ENCODE peak calls at places on chromosomes 16 and 17, in ten cellular contexts. One of them, this sample, is unnamed.
A peak's percentile ranks its signal among the peaks of the same experiment; 100 is the strongest.

GRCh38 chr17:17766351-17767095 is 70.3 kb downstream of the SREBF1 start:
- DNase-seq in lower leg skin: no peak
- DNase-seq in HepG2: no peak
- DNase-seq in GM12891: peak; percentile 77
- DNase-seq in breast epithelium: no peak
- DNase-seq in K562: no peak
- DNase-seq in esophagus squamous epithelium: no peak
- DNase-seq in esophagus muscularis mucosa: no peak
- DNase-seq in A549: no peak
- DNase-seq in heart left ventricle: no peak
- DNase-seq in this sample: no peak

GRCh38 chr16:55443434-55443833 is 35.6 kb upstream of the MMP2 start:
- DNase-seq in GM12891: no peak
- DNase-seq in heart left ventricle: no peak
- DNase-seq in breast epithelium: no peak
- DNase-seq in K562: no peak
- DNase-seq in lower leg skin: no peak
- DNase-seq in HepG2: no peak
- DNase-seq in esophagus muscularis mucosa: no peak
- DNase-seq in esophagus squamous epithelium: no peak
- DNase-seq in A549: no peak
- DNase-seq in this sample: no peak

GRCh38 chr17:28404007-28404406 is 2.0 kb downstream of the SLC46A1 start:
- DNase-seq in lower leg skin: no peak
- DNase-seq in breast epithelium: no peak
- DNase-seq in K562: no peak
- DNase-seq in esophagus muscularis mucosa: no peak
- DNase-seq in heart left ventricle: no peak
- DNase-seq in esophagus squamous epithelium: no peak
- DNase-seq in GM12891: no peak
- DNase-seq in HepG2: no peak
- DNase-seq in A549: no peak
- DNase-seq in this sample: no peak

GRCh38 chr17:1916339-1916738 is 86.5 kb downstream of the RPA1 start:
- DNase-seq in K562: no peak
- DNase-seq in lower leg skin: no peak
- DNase-seq in A549: no peak
- DNase-seq in heart left ventricle: no peak
- DNase-seq in esophagus muscularis mucosa: no peak
- DNase-seq in HepG2: no peak
- DNase-seq in GM12891: no peak
- DNase-seq in breast epithelium: no peak
- DNase-seq in esophagus squamous epithelium: no peak
- DNase-seq in this sample: no peak

GRCh38 chr17:74737299-74738050 is 419 bp downstream of the RAB37 start:
- DNase-seq in esophagus squamous epithelium: no peak
- DNase-seq in A549: peak; percentile 72
- DNase-seq in esophagus muscularis mucosa: no peak
- DNase-seq in GM12891: no peak
- DNase-seq in lower leg skin: no peak
- DNase-seq in HepG2: peak; percentile 55
- DNase-seq in heart left ventricle: no peak
- DNase-seq in breast epithelium: no peak
- DNase-seq in K562: no peak
- DNase-seq in this sample: no peak

GRCh38 chr17:29585080-29585751 is 4.2 kb downstream of the GIT1 start:
- DNase-seq in HepG2: no peak
- DNase-seq in A549: no peak
- DNase-seq in breast epithelium: no peak
- DNase-seq in lower leg skin: no peak
- DNase-seq in K562: no peak
- DNase-seq in GM12891: no peak
- DNase-seq in heart left ventricle: peak; percentile 72
- DNase-seq in esophagus muscularis mucosa: no peak
- DNase-seq in esophagus squamous epithelium: no peak
- DNase-seq in this sample: no peak

GRCh38 chr17:42459983-42460300 is 1.3 kb downstream of the ATP6V0A1 start:
- DNase-seq in esophagus squamous epithelium: no peak
- DNase-seq in lower leg skin: no peak
- DNase-seq in K562: no peak
- DNase-seq in esophagus muscularis mucosa: no peak
- DNase-seq in A549: peak; percentile 38
- DNase-seq in breast epithelium: no peak
- DNase-seq in GM12891: peak; percentile 38
- DNase-seq in heart left ventricle: no peak
- DNase-seq in HepG2: no peak
- DNase-seq in this sample: no peak

GRCh38 chr17:56913000-56913866 is 616 bp downstream of the TRIM25 start:
- DNase-seq in esophagus squamous epithelium: no peak
- DNase-seq in A549: no peak
- DNase-seq in heart left ventricle: no peak
- DNase-seq in HepG2: no peak
- DNase-seq in K562: peak; percentile 36
- DNase-seq in esophagus muscularis mucosa: no peak
- DNase-seq in breast epithelium: no peak
- DNase-seq in lower leg skin: peak; percentile 19
- DNase-seq in GM12891: no peak
- DNase-seq in this sample: peak; percentile 46

GRCh38 chr17:73091770-73092517 is 544 bp downstream of the SLC39A11 start:
- DNase-seq in HepG2: peak; percentile 67
- DNase-seq in esophagus squamous epithelium: no peak
- DNase-seq in lower leg skin: no peak
- DNase-seq in heart left ventricle: no peak
- DNase-seq in esophagus muscularis mucosa: no peak
- DNase-seq in breast epithelium: no peak
- DNase-seq in K562: peak; percentile 64
- DNase-seq in A549: peak; percentile 21
- DNase-seq in GM12891: no peak
- DNase-seq in this sample: peak; percentile 81

GRCh38 chr17:44673893-44674292 is 15.7 kb downstream of the CCDC43 start:
- DNase-seq in A549: no peak
- DNase-seq in HepG2: no peak
- DNase-seq in breast epithelium: no peak
- DNase-seq in esophagus muscularis mucosa: no peak
- DNase-seq in esophagus squamous epithelium: no peak
- DNase-seq in lower leg skin: no peak
- DNase-seq in K562: no peak
- DNase-seq in heart left ventricle: no peak
- DNase-seq in GM12891: no peak
- DNase-seq in this sample: no peak

GRCh38 chr17:574061-574460 is 140.6 kb downstream of the VPS53 start:
- DNase-seq in heart left ventricle: peak; percentile 81
- DNase-seq in esophagus squamous epithelium: no peak
- DNase-seq in lower leg skin: no peak
- DNase-seq in GM12891: no peak
- DNase-seq in breast epithelium: no peak
- DNase-seq in A549: no peak
- DNase-seq in HepG2: no peak
- DNase-seq in K562: no peak
- DNase-seq in esophagus muscularis mucosa: no peak
- DNase-seq in this sample: no peak

DNA sequence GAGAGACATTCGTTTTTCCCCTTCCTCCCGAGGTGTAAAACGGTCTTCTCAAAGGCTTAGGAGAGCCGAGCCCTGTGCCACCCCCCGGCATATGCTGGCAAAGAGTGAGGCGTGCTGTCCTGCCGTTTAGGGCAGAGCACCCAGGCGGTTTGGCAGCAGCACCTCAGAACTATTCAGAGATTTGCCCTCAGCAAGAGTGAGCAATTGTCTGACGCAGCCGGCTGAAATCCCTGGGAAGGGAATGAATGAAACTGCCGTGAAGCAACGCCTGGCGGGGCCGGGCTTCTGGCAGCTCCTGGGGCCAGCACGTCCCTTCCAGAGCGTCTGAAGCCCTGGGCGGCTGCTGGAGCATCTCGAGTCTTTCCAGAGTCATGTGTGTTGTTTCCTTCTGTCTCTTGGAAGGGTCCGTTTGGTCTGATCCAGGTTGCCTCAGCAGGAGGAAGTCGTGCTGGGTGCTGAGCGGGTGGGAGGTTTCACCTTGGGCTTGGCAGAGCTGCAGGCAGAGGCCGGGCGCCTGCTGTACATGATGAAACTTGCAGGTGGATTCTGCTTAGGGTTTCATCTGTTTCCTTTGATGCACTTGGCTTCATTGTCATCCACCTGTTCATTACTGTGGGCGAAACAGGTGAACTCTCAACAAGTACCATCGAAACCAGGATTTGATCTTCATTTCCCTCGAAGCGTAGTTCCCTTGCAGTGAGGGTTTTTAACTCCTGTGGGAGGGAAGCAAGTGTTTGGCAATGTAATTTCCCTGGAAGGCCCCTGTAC is 35.4 kb downstream of the TBCD start:
- DNase-seq in esophagus squamous epithelium: no peak
- DNase-seq in K562: no peak
- DNase-seq in lower leg skin: peak; percentile 76
- DNase-seq in GM12891: peak; percentile 65
- DNase-seq in breast epithelium: peak; percentile 69
- DNase-seq in HepG2: no peak
- DNase-seq in A549: no peak
- DNase-seq in esophagus muscularis mucosa: no peak
- DNase-seq in heart left ventricle: no peak
- DNase-seq in this sample: no peak
- TF ChIP-seq POLR2A in esophagus squamous epithelium: peak; percentile 29
- TF ChIP-seq POLR2A in K562: no peak
- TF ChIP-seq POLR2A in lower leg skin: no peak
- TF ChIP-seq POLR2A in GM12891: no peak
- TF ChIP-seq POLR2A in breast epithelium: no peak
- TF ChIP-seq POLR2A in HepG2: no peak
- TF ChIP-seq POLR2A in A549: no peak
- TF ChIP-seq POLR2A in esophagus muscularis mucosa: no peak
- TF ChIP-seq POLR2A in heart left ventricle: no peak
- TF ChIP-seq POLR2A in this sample: no peak

DNA sequence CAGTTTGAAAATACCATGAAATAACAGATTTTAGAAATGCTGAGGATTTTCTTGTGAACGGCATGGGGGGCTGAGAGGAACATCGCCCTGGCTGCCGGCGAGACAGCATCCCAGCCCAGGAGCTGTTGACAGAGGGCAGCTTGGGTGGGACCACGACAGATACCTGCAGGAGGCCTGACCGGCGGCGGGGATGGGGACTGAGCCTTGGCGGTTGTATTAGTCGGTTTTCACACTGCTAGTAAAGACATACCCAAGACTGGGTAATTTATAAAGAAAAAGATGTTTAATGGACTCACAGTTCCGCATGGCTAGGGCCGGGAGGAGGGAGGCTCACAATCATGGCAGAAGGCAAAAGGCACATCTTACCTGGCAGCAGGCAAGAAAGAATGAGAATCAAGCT is 82.3 kb upstream of the DNAH17 start:
- DNase-seq in HepG2: no peak
- DNase-seq in breast epithelium: no peak
- DNase-seq in esophagus squamous epithelium: no peak
- DNase-seq in K562: no peak
- DNase-seq in heart left ventricle: no peak
- DNase-seq in lower leg skin: no peak
- DNase-seq in GM12891: no peak
- DNase-seq in esophagus muscularis mucosa: no peak
- DNase-seq in A549: no peak
- DNase-seq in this sample: no peak
- TF ChIP-seq POLR2A in HepG2: no peak
- TF ChIP-seq POLR2A in breast epithelium: no peak
- TF ChIP-seq POLR2A in esophagus squamous epithelium: no peak
- TF ChIP-seq POLR2A in K562: no peak
- TF ChIP-seq POLR2A in heart left ventricle: no peak
- TF ChIP-seq POLR2A in lower leg skin: no peak
- TF ChIP-seq POLR2A in GM12891: no peak
- TF ChIP-seq POLR2A in esophagus muscularis mucosa: no peak
- TF ChIP-seq POLR2A in A549: no peak
- TF ChIP-seq POLR2A in this sample: no peak

GRCh38 chr16:85908889-85909584 is 10.1 kb downstream of the IRF8 start:
- DNase-seq in A549: no peak
- DNase-seq in heart left ventricle: no peak
- DNase-seq in esophagus muscularis mucosa: no peak
- DNase-seq in GM12891: no peak
- DNase-seq in breast epithelium: no peak
- DNase-seq in HepG2: no peak
- DNase-seq in K562: no peak
- DNase-seq in lower leg skin: peak; percentile 36
- DNase-seq in esophagus squamous epithelium: no peak
- DNase-seq in this sample: no peak
- TF ChIP-seq POLR2A in A549: no peak
- TF ChIP-seq POLR2A in heart left ventricle: no peak
- TF ChIP-seq POLR2A in esophagus muscularis mucosa: no peak
- TF ChIP-seq POLR2A in GM12891: no peak
- TF ChIP-seq POLR2A in breast epithelium: no peak
- TF ChIP-seq POLR2A in HepG2: no peak
- TF ChIP-seq POLR2A in K562: no peak
- TF ChIP-seq POLR2A in lower leg skin: no peak
- TF ChIP-seq POLR2A in esophagus squamous epithelium: no peak
- TF ChIP-seq POLR2A in this sample: no peak

GRCh38 chr16:47461598-47462266 is 601 bp downstream of the PHKB start:
- DNase-seq in heart left ventricle: no peak
- DNase-seq in A549: peak; percentile 87
- DNase-seq in esophagus squamous epithelium: no peak
- DNase-seq in GM12891: peak; percentile 6
- DNase-seq in lower leg skin: peak; percentile 18
- DNase-seq in esophagus muscularis mucosa: no peak
- DNase-seq in breast epithelium: no peak
- DNase-seq in K562: peak; percentile 21
- DNase-seq in HepG2: peak; percentile 68
- DNase-seq in this sample: peak; percentile 16
- TF ChIP-seq POLR2A in heart left ventricle: no peak
- TF ChIP-seq POLR2A in A549: no peak
- TF ChIP-seq POLR2A in esophagus squamous epithelium: no peak
- TF ChIP-seq POLR2A in GM12891: no peak
- TF ChIP-seq POLR2A in lower leg skin: no peak
- TF ChIP-seq POLR2A in esophagus muscularis mucosa: no peak
- TF ChIP-seq POLR2A in breast epithelium: no peak
- TF ChIP-seq POLR2A in K562: peak; percentile 79
- TF ChIP-seq POLR2A in HepG2: no peak
- TF ChIP-seq POLR2A in this sample: no peak

DNA sequence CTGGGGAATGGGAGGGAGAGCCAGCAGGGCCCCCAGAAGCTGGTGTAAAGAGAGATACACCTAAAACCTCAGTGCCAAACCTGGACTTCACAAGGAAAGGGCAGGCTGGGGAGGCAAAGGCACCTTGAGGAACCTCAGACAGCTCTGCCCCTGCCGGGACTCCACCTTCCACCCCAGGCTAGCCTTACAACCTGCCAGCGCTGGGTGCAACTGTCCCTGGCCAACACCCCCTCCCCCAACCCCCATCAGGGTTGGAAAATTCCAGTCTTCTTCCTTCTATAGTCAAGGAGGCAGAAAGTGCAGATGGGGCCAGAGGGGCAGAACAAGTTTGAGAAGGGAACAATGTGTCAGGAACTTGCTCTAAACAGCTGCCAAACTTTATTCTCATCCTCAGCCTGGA is 2.2 kb downstream of the YBX2 start:
- DNase-seq in esophagus squamous epithelium: no peak
- DNase-seq in heart left ventricle: no peak
- DNase-seq in breast epithelium: no peak
- DNase-seq in esophagus muscularis mucosa: no peak
- DNase-seq in K562: no peak
- DNase-seq in HepG2: no peak
- DNase-seq in GM12891: no peak
- DNase-seq in A549: no peak
- DNase-seq in lower leg skin: no peak
- DNase-seq in this sample: no peak
- TF ChIP-seq POLR2A in esophagus squamous epithelium: no peak
- TF ChIP-seq POLR2A in heart left ventricle: no peak
- TF ChIP-seq POLR2A in breast epithelium: no peak
- TF ChIP-seq POLR2A in esophagus muscularis mucosa: no peak
- TF ChIP-seq POLR2A in K562: no peak
- TF ChIP-seq POLR2A in HepG2: no peak
- TF ChIP-seq POLR2A in GM12891: no peak
- TF ChIP-seq POLR2A in A549: no peak
- TF ChIP-seq POLR2A in lower leg skin: no peak
- TF ChIP-seq POLR2A in this sample: no peak